ENCODE peak calls at places on chromosomes 5 and 9, in four cellular contexts. W is HTR-8/SVneo, F is kidney tubule cell, U is left kidney. O is an unnamed sample.

GRCh38 chr9:128899566-128900322 is 17.8 kb downstream of the LRRC8A start:
- DNase-seq in W (no peak), F (peak; percentile 54), U (no peak), O (no peak)

GRCh38 chr5:168916266-168916665 is 337.1 kb upstream of the PANK3 start:
- DNase-seq in W (no peak), F (no peak), U (peak; percentile 91), O (peak; percentile 44)

GRCh38 chr5:168015506-168015905 is 275.9 kb upstream of the WWC1 start:
- DNase-seq in W (no peak), F (no peak), U (no peak), O (no peak)

GRCh38 chr5:143985832-143986485 is 174.0 kb downstream of the HMHB1 start:
- DNase-seq in W (peak; percentile 24), F (peak; percentile 95), U (no peak), O (peak; percentile 34)

GRCh38 chr9:304519-305185 is 90.0 kb downstream of the DOCK8 start:
- DNase-seq in W (no peak), F (peak; percentile 74), U (peak; percentile 51), O (peak; percentile 88)

GRCh38 chr5:123439616-123440153 is 16.5 kb upstream of the CEP120 start:
- DNase-seq in W (no peak), F (no peak), U (no peak), O (no peak)

GRCh38 chr9:112755675-112756074 is 5.1 kb downstream of the SNX30 start:
- DNase-seq in W (no peak), F (peak; percentile 16), U (no peak), O (peak; percentile 39)

GRCh38 chr9:16191691-16192402 is 639.0 kb downstream of the CCDC171 start:
- DNase-seq in W (peak; percentile 59), F (peak; percentile 75), U (peak; percentile 85), O (peak; percentile 95)

GRCh38 chr9:136991993-136992818 is at the start of gene PAXX:
- DNase-seq in W (peak; percentile 91), F (peak; percentile 92), U (peak; percentile 96), O (peak; percentile 92)